ENCODE peak calls at places on chromosomes 13 and 19, in seven cellular contexts. One of them, this sample, is unnamed.

GRCh38 chr19:29062486-29063435 is 150.2 kb downstream of the UQCRFS1 start:
- DNase-seq in tibial artery: no peak
- DNase-seq in brain microvascular endothelial cell: no peak
- DNase-seq in suprapubic skin: no peak
- DNase-seq in heart left ventricle: no peak
- DNase-seq in CD8-positive, alpha-beta T cell: no peak
- DNase-seq in CD4-positive, CD25-positive, alpha-beta regulatory T cell: no peak
- DNase-seq in this sample: no peak

GRCh38 chr13:76884167-76884566 is 2.0 kb downstream of the KCTD12 start:
- DNase-seq in heart left ventricle: peak
- DNase-seq in brain microvascular endothelial cell: peak
- DNase-seq in tibial artery: peak
- DNase-seq in CD8-positive, alpha-beta T cell: no peak
- DNase-seq in CD4-positive, CD25-positive, alpha-beta regulatory T cell: no peak
- DNase-seq in suprapubic skin: no peak
- DNase-seq in this sample: no peak

GRCh38 chr13:51721485-51721884 is 82.5 kb downstream of the DHRS12 start:
- DNase-seq in brain microvascular endothelial cell: no peak
- DNase-seq in suprapubic skin: no peak
- DNase-seq in heart left ventricle: peak
- DNase-seq in CD4-positive, CD25-positive, alpha-beta regulatory T cell: no peak
- DNase-seq in CD8-positive, alpha-beta T cell: no peak
- DNase-seq in tibial artery: no peak
- DNase-seq in this sample: no peak

GRCh38 chr13:90177519-90177918 is 1170.0 kb upstream of the MIR17HG start:
- DNase-seq in suprapubic skin: no peak
- DNase-seq in tibial artery: no peak
- DNase-seq in CD4-positive, CD25-positive, alpha-beta regulatory T cell: no peak
- DNase-seq in heart left ventricle: no peak
- DNase-seq in brain microvascular endothelial cell: no peak
- DNase-seq in CD8-positive, alpha-beta T cell: no peak
- DNase-seq in this sample: no peak

GRCh38 chr13:25300861-25301346 is 521 bp upstream of the NUP58 start:
- DNase-seq in CD8-positive, alpha-beta T cell: peak
- DNase-seq in suprapubic skin: peak
- DNase-seq in heart left ventricle: peak
- DNase-seq in brain microvascular endothelial cell: no peak
- DNase-seq in CD4-positive, CD25-positive, alpha-beta regulatory T cell: no peak
- DNase-seq in tibial artery: no peak
- DNase-seq in this sample: no peak

GRCh38 chr19:49997709-49998108 is 27.5 kb downstream of the VRK3 start:
- DNase-seq in CD4-positive, CD25-positive, alpha-beta regulatory T cell: peak
- DNase-seq in CD8-positive, alpha-beta T cell: no peak
- DNase-seq in tibial artery: no peak
- DNase-seq in brain microvascular endothelial cell: peak
- DNase-seq in suprapubic skin: no peak
- DNase-seq in heart left ventricle: no peak
- DNase-seq in this sample: no peak

GRCh38 chr19:18340237-18340989 is at the start of gene PGPEP1:
- DNase-seq in CD8-positive, alpha-beta T cell: peak
- DNase-seq in suprapubic skin: no peak
- DNase-seq in tibial artery: peak
- DNase-seq in heart left ventricle: peak
- DNase-seq in CD4-positive, CD25-positive, alpha-beta regulatory T cell: peak
- DNase-seq in brain microvascular endothelial cell: no peak
- DNase-seq in this sample: no peak

GRCh38 chr19:34481861-34482379 is 362 bp downstream of the WTIP start:
- DNase-seq in tibial artery: no peak
- DNase-seq in CD4-positive, CD25-positive, alpha-beta regulatory T cell: no peak
- DNase-seq in CD8-positive, alpha-beta T cell: no peak
- DNase-seq in brain microvascular endothelial cell: no peak
- DNase-seq in suprapubic skin: peak
- DNase-seq in heart left ventricle: no peak
- DNase-seq in this sample: no peak

GRCh38 chr13:106318941-106319411 is 216.5 kb downstream of the EFNB2 start:
- DNase-seq in heart left ventricle: no peak
- DNase-seq in brain microvascular endothelial cell: peak
- DNase-seq in suprapubic skin: no peak
- DNase-seq in CD8-positive, alpha-beta T cell: no peak
- DNase-seq in tibial artery: no peak
- DNase-seq in CD4-positive, CD25-positive, alpha-beta regulatory T cell: no peak
- DNase-seq in this sample: peak

GRCh38 chr13:80096383-80096782 is 244.5 kb downstream of the SPRY2 start:
- DNase-seq in CD8-positive, alpha-beta T cell: no peak
- DNase-seq in heart left ventricle: no peak
- DNase-seq in CD4-positive, CD25-positive, alpha-beta regulatory T cell: no peak
- DNase-seq in tibial artery: no peak
- DNase-seq in suprapubic skin: no peak
- DNase-seq in brain microvascular endothelial cell: no peak
- DNase-seq in this sample: no peak

GRCh38 chr13:89832827-89833226 is 1514.7 kb upstream of the MIR17HG start:
- DNase-seq in tibial artery: no peak
- DNase-seq in brain microvascular endothelial cell: no peak
- DNase-seq in suprapubic skin: no peak
- DNase-seq in CD4-positive, CD25-positive, alpha-beta regulatory T cell: no peak
- DNase-seq in heart left ventricle: no peak
- DNase-seq in CD8-positive, alpha-beta T cell: no peak
- DNase-seq in this sample: no peak

GRCh38 chr13:80828759-80829158 is 487.8 kb upstream of the SPRY2 start:
- DNase-seq in CD8-positive, alpha-beta T cell: no peak
- DNase-seq in heart left ventricle: no peak
- DNase-seq in tibial artery: no peak
- DNase-seq in suprapubic skin: no peak
- DNase-seq in brain microvascular endothelial cell: no peak
- DNase-seq in CD4-positive, CD25-positive, alpha-beta regulatory T cell: no peak
- DNase-seq in this sample: no peak

GRCh38 chr13:94703271-94703670 is 9.1 kb downstream of the SOX21 start:
- DNase-seq in heart left ventricle: no peak
- DNase-seq in tibial artery: no peak
- DNase-seq in CD8-positive, alpha-beta T cell: no peak
- DNase-seq in CD4-positive, CD25-positive, alpha-beta regulatory T cell: no peak
- DNase-seq in brain microvascular endothelial cell: no peak
- DNase-seq in suprapubic skin: no peak
- DNase-seq in this sample: no peak

GRCh38 chr19:18467978-18468377 is 30.0 kb upstream of the ISYNA1 start:
- DNase-seq in CD4-positive, CD25-positive, alpha-beta regulatory T cell: no peak
- DNase-seq in heart left ventricle: no peak
- DNase-seq in CD8-positive, alpha-beta T cell: no peak
- DNase-seq in tibial artery: no peak
- DNase-seq in brain microvascular endothelial cell: no peak
- DNase-seq in suprapubic skin: no peak
- DNase-seq in this sample: no peak

GRCh38 chr13:26168835-26169234 is 53.3 kb downstream of the RNF6 start:
- DNase-seq in suprapubic skin: no peak
- DNase-seq in CD4-positive, CD25-positive, alpha-beta regulatory T cell: no peak
- DNase-seq in tibial artery: no peak
- DNase-seq in brain microvascular endothelial cell: no peak
- DNase-seq in heart left ventricle: no peak
- DNase-seq in CD8-positive, alpha-beta T cell: no peak
- DNase-seq in this sample: no peak

GRCh38 chr13:34883381-34883780 is 58.7 kb upstream of the NBEA start:
- DNase-seq in heart left ventricle: no peak
- DNase-seq in tibial artery: no peak
- DNase-seq in suprapubic skin: no peak
- DNase-seq in brain microvascular endothelial cell: no peak
- DNase-seq in CD4-positive, CD25-positive, alpha-beta regulatory T cell: no peak
- DNase-seq in CD8-positive, alpha-beta T cell: no peak
- DNase-seq in this sample: no peak

GRCh38 chr19:45576682-45577081 is 7.9 kb downstream of the OPA3 start:
- DNase-seq in suprapubic skin: no peak
- DNase-seq in heart left ventricle: no peak
- DNase-seq in brain microvascular endothelial cell: no peak
- DNase-seq in CD8-positive, alpha-beta T cell: no peak
- DNase-seq in CD4-positive, CD25-positive, alpha-beta regulatory T cell: no peak
- DNase-seq in tibial artery: no peak
- DNase-seq in this sample: no peak

GRCh38 chr19:45575216-45575615 is 9.4 kb downstream of the OPA3 start:
- DNase-seq in tibial artery: no peak
- DNase-seq in heart left ventricle: no peak
- DNase-seq in suprapubic skin: no peak
- DNase-seq in CD8-positive, alpha-beta T cell: no peak
- DNase-seq in CD4-positive, CD25-positive, alpha-beta regulatory T cell: no peak
- DNase-seq in brain microvascular endothelial cell: no peak
- DNase-seq in this sample: no peak

GRCh38 chr19:45577111-45577905 is 7.3 kb downstream of the OPA3 start:
- DNase-seq in heart left ventricle: peak
- DNase-seq in tibial artery: no peak
- DNase-seq in CD8-positive, alpha-beta T cell: no peak
- DNase-seq in CD4-positive, CD25-positive, alpha-beta regulatory T cell: no peak
- DNase-seq in brain microvascular endothelial cell: peak
- DNase-seq in suprapubic skin: no peak
- DNase-seq in this sample: peak

GRCh38 chr19:45571457-45572220 is 13.0 kb downstream of the OPA3 start:
- DNase-seq in CD8-positive, alpha-beta T cell: no peak
- DNase-seq in heart left ventricle: no peak
- DNase-seq in CD4-positive, CD25-positive, alpha-beta regulatory T cell: no peak
- DNase-seq in tibial artery: no peak
- DNase-seq in brain microvascular endothelial cell: no peak
- DNase-seq in suprapubic skin: no peak
- DNase-seq in this sample: no peak

GRCh38 chr19:45574526-45574925 is 10.1 kb downstream of the OPA3 start:
- DNase-seq in tibial artery: no peak
- DNase-seq in heart left ventricle: no peak
- DNase-seq in CD8-positive, alpha-beta T cell: no peak
- DNase-seq in CD4-positive, CD25-positive, alpha-beta regulatory T cell: no peak
- DNase-seq in suprapubic skin: no peak
- DNase-seq in brain microvascular endothelial cell: no peak
- DNase-seq in this sample: no peak
- H3K27ac ChIP-seq in tibial artery: no peak
- H3K27ac ChIP-seq in heart left ventricle: peak
- H3K27ac ChIP-seq in CD8-positive, alpha-beta T cell: no peak
- H3K27ac ChIP-seq in CD4-positive, CD25-positive, alpha-beta regulatory T cell: no peak
- H3K27ac ChIP-seq in suprapubic skin: no peak
- H3K27ac ChIP-seq in brain microvascular endothelial cell: no peak
- H3K27ac ChIP-seq in this sample: no peak

GRCh38 chr19:48750771-48751504 is 1.5 kb downstream of the FUT1 start:
- DNase-seq in brain microvascular endothelial cell: no peak
- DNase-seq in CD4-positive, CD25-positive, alpha-beta regulatory T cell: no peak
- DNase-seq in heart left ventricle: no peak
- DNase-seq in tibial artery: no peak
- DNase-seq in CD8-positive, alpha-beta T cell: no peak
- DNase-seq in suprapubic skin: no peak
- DNase-seq in this sample: no peak

GRCh38 chr19:48752511-48753365 is at the start of gene FUT1:
- DNase-seq in brain microvascular endothelial cell: no peak
- DNase-seq in suprapubic skin: peak
- DNase-seq in heart left ventricle: peak
- DNase-seq in CD8-positive, alpha-beta T cell: peak
- DNase-seq in tibial artery: peak
- DNase-seq in CD4-positive, CD25-positive, alpha-beta regulatory T cell: no peak
- DNase-seq in this sample: peak

GRCh38 chr19:48750351-48750750 is 2.1 kb downstream of the FUT1 start:
- DNase-seq in heart left ventricle: no peak
- DNase-seq in suprapubic skin: no peak
- DNase-seq in tibial artery: no peak
- DNase-seq in CD4-positive, CD25-positive, alpha-beta regulatory T cell: no peak
- DNase-seq in CD8-positive, alpha-beta T cell: no peak
- DNase-seq in brain microvascular endothelial cell: no peak
- DNase-seq in this sample: no peak

GRCh38 chr19:48749571-48750198 is 2.8 kb downstream of the FUT1 start:
- DNase-seq in CD8-positive, alpha-beta T cell: no peak
- DNase-seq in suprapubic skin: no peak
- DNase-seq in tibial artery: no peak
- DNase-seq in heart left ventricle: no peak
- DNase-seq in brain microvascular endothelial cell: no peak
- DNase-seq in CD4-positive, CD25-positive, alpha-beta regulatory T cell: no peak
- DNase-seq in this sample: no peak

GRCh38 chr19:48751835-48752510 is 468 bp downstream of the FUT1 start:
- DNase-seq in CD4-positive, CD25-positive, alpha-beta regulatory T cell: no peak
- DNase-seq in heart left ventricle: no peak
- DNase-seq in tibial artery: no peak
- DNase-seq in brain microvascular endothelial cell: no peak
- DNase-seq in suprapubic skin: no peak
- DNase-seq in CD8-positive, alpha-beta T cell: no peak
- DNase-seq in this sample: no peak
- H3K27ac ChIP-seq in CD4-positive, CD25-positive, alpha-beta regulatory T cell: no peak
- H3K27ac ChIP-seq in heart left ventricle: peak
- H3K27ac ChIP-seq in tibial artery: no peak
- H3K27ac ChIP-seq in brain microvascular endothelial cell: no peak
- H3K27ac ChIP-seq in suprapubic skin: peak
- H3K27ac ChIP-seq in CD8-positive, alpha-beta T cell: no peak
- H3K27ac ChIP-seq in this sample: peak

DNA sequence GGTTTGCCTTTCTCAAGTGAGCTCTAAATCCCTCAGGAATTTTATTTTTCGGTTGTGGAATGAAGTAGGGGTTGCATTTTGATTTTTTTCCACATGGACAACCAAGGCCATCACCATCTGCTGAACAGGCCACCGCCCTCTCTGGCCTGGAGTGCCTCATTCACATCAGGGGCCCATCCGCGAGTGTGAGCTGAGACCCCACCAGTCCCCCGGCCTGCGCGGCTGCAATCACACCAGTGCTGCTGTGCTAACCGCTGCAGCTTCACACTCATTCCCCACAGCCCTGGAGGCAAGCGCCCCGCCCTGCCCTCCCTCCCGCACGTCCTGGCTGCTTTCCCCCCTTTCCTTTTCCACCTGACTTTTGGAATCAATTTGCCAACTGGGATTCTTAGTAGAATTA is 35.7 kb upstream of the ARHGEF7 start:
- DNase-seq in tibial artery: no peak
- DNase-seq in brain microvascular endothelial cell: no peak
- DNase-seq in CD8-positive, alpha-beta T cell: no peak
- DNase-seq in heart left ventricle: no peak
- DNase-seq in CD4-positive, CD25-positive, alpha-beta regulatory T cell: no peak
- DNase-seq in suprapubic skin: no peak
- DNase-seq in this sample: no peak
- H3K27ac ChIP-seq in tibial artery: no peak
- H3K27ac ChIP-seq in brain microvascular endothelial cell: no peak
- H3K27ac ChIP-seq in CD8-positive, alpha-beta T cell: no peak
- H3K27ac ChIP-seq in heart left ventricle: no peak
- H3K27ac ChIP-seq in CD4-positive, CD25-positive, alpha-beta regulatory T cell: no peak
- H3K27ac ChIP-seq in suprapubic skin: no peak
- H3K27ac ChIP-seq in this sample: no peak

DNA sequence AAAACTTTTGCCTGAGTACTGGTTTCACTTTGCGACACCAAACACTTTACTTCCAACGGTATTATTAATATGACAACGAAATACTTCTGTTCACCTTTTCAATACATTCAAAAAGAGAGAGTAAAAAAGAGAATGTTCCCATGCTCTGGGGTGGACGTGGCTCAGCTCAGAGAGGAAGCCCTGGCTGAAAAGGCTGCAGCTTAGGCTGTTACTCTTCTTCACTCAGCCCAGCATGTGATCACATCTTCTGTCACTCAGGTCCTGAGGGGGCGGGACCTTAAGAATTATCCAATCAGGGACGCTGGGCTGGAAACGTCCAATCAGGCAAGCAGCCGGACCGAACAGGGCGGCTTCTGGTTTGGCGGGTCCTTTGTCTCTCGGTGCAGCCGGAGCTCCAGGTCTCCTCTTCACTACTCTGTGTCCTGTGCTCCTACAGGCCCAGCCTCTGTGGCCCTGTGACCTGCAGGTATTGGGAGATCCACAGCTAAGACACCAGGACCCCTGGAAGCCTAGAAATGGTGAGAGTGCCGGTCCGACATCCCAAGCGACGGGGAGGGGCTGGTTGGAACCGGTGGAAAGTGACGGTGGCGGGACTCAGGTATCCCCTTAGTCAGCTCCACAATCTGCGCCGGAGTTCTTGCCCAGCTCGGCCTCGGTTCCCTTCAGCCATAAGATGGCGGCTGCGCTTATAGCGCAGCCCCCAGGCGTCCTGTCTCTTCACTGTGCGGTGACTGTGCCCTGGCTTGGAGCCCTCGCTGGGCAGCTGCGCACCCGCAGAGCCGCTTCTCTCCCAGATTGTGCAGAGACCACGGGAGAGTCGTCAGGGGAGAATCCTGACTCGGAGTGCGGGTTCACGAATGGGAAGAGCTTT is at the start of gene ZNF93:
- DNase-seq in tibial artery: peak
- DNase-seq in brain microvascular endothelial cell: peak
- DNase-seq in suprapubic skin: peak
- DNase-seq in CD4-positive, CD25-positive, alpha-beta regulatory T cell: peak
- DNase-seq in CD8-positive, alpha-beta T cell: peak
- DNase-seq in heart left ventricle: peak
- DNase-seq in this sample: peak
- H3K27ac ChIP-seq in tibial artery: peak
- H3K27ac ChIP-seq in brain microvascular endothelial cell: peak
- H3K27ac ChIP-seq in suprapubic skin: peak
- H3K27ac ChIP-seq in CD4-positive, CD25-positive, alpha-beta regulatory T cell: peak
- H3K27ac ChIP-seq in CD8-positive, alpha-beta T cell: peak
- H3K27ac ChIP-seq in heart left ventricle: peak
- H3K27ac ChIP-seq in this sample: peak